ENCODE peak calls at places on chromosomes 3 and 15, in six cellular contexts. P, T, B, U, R and N are unnamed samples.

GRCh38 chr3:46867550-46867898 is 4.3 kb upstream of the MYL3 start:
- DNase-seq in R (no peak), B (no peak), P (peak; percentile 75), T (peak; percentile 33), U (no peak), N (no peak)

GRCh38 chr3:28682126-28682525 is 333.5 kb upstream of the AZI2 start:
- DNase-seq in U (no peak), P (no peak), T (no peak), B (no peak), R (no peak), N (no peak)

GRCh38 chr15:50791537-50791885 is 26.0 kb upstream of the SPPL2A start:
- DNase-seq in P (no peak), B (no peak), R (no peak), T (no peak), U (no peak), N (no peak)

GRCh38 chr3:100027321-100027720 is 87.0 kb downstream of the FILIP1L start:
- DNase-seq in B (no peak), U (no peak), T (no peak), P (no peak), R (no peak), N (no peak)

GRCh38 chr15:71103102-71103676 is 12.1 kb upstream of the THSD4 start:
- DNase-seq in R (peak; percentile 58), P (no peak), B (peak; percentile 28), T (no peak), U (peak; percentile 15), N (no peak)

GRCh38 chr3:190378240-190378891 is 9.6 kb upstream of the CLDN16 start:
- DNase-seq in U (no peak), P (peak; percentile 62), B (no peak), T (no peak), R (peak; percentile 59), N (no peak)

GRCh38 chr3:22377421-22377820 is 626.4 kb upstream of the ZNF385D start:
- DNase-seq in U (no peak), R (no peak), P (no peak), B (no peak), T (no peak), N (no peak)

GRCh38 chr3:18841422-18842343 is 306.6 kb upstream of the KCNH8 start:
- DNase-seq in B (no peak), R (no peak), T (no peak), U (no peak), P (no peak), N (no peak)

GRCh38 chr3:50078091-50078490 is 10.6 kb upstream of the RBM5 start:
- DNase-seq in U (no peak), R (no peak), B (no peak), T (no peak), P (no peak), N (no peak)

GRCh38 chr3:42276419-42277132 is 10.6 kb upstream of the CCK start:
- DNase-seq in R (no peak), P (no peak), U (no peak), T (no peak), B (no peak), N (no peak)

GRCh38 chr15:100686021-100686724 is 83.8 kb downstream of the ASB7 start:
- DNase-seq in P (no peak), B (no peak), T (no peak), U (no peak), R (no peak), N (no peak)

GRCh38 chr3:62981962-62982361 is 106.7 kb upstream of the CADPS start:
- DNase-seq in T (no peak), R (no peak), B (no peak), P (no peak), U (no peak), N (no peak)

GRCh38 chr3:193865879-193866480 is 270.0 kb upstream of the HES1 start:
- DNase-seq in T (no peak), P (no peak), R (no peak), B (no peak), U (no peak), N (no peak)

GRCh38 chr3:127726894-127727293 is 54.1 kb downstream of the ABTB1 start:
- DNase-seq in T (no peak), U (no peak), R (no peak), P (no peak), B (no peak), N (no peak)

GRCh38 chr3:179688847-179689246 is 36.0 kb downstream of the USP13 start:
- DNase-seq in B (no peak), R (no peak), U (no peak), T (no peak), P (no peak), N (no peak)

GRCh38 chr15:67383903-67384302 is 129.3 kb downstream of the IQCH start:
- DNase-seq in U (no peak), R (no peak), P (no peak), B (no peak), T (no peak), N (no peak)

GRCh38 chr3:132522353-132522752 is 74.7 kb upstream of the ACKR4 start:
- DNase-seq in U (no peak), B (no peak), P (no peak), T (no peak), R (no peak), N (no peak)

GRCh38 chr3:46110701-46111493 is 83.6 kb upstream of the XCR1 start:
- DNase-seq in B (no peak), R (peak; percentile 75), P (peak; percentile 32), U (no peak), T (no peak), N (no peak)

GRCh38 chr3:67239362-67239761 is 241.3 kb downstream of the KBTBD8 start:
- DNase-seq in U (no peak), P (no peak), T (no peak), B (no peak), R (no peak), N (no peak)

GRCh38 chr3:50655009-50655830 is 19.5 kb upstream of the DOCK3 start:
- DNase-seq in T (no peak), P (no peak), B (no peak), U (no peak), R (no peak), N (no peak)

GRCh38 chr15:67080900-67081431 is 15.6 kb downstream of the SMAD3 start:
- DNase-seq in U (no peak), P (peak; percentile 55), R (no peak), T (peak; percentile 67), B (no peak), N (no peak)

GRCh38 chr3:23994247-23994574 is 49.1 kb downstream of the NR1D2 start:
- DNase-seq in R (no peak), T (no peak), B (no peak), U (no peak), P (no peak), N (no peak)

GRCh38 chr15:67768592-67768991 is 56.7 kb upstream of the SKOR1 start:
- DNase-seq in U (no peak), B (no peak), T (no peak), P (no peak), R (no peak), N (no peak)

DNA sequence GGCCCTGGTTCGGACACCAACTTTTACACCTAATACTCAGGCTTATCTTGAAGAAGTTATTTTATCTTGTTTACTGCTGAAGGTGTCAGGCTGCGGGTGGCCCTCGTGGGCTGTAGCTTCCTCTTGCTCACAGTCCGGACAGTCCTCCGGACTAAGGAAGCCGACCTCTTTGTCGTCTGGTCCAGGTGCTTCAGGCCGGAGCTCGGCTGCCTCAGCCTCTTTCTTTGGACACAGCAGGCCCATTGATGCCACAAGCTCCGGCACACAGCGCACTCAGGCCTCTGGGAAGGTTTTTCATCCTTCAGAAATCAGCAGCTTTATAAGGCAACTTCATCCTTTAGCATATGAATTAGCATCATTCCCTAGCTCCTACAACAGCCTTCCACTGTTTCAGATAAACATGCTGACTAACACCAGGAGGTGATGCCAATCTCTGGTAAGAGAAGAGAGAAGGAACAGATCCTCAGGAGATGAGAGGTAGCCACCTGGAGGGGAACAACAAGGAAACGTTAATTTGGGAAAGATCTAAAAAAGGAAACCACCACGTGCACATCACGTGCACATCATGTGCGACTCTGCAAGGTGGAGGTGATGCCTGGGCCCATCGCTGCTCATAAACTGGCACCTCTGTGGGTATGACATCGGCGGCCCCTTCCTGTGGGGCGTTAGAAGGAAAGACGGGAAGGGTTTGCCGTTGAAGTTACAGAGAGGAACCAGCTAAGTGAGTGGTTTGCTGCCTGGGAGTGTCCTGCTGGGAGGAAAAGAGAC is 4.4 kb upstream of the CHAC1 start:
- DNase-seq in P (no peak), U (no peak), T (no peak), R (no peak), B (no peak), N (no peak)
- TF ChIP-seq CTCF in P (no peak), U (no peak), T (no peak), R (no peak), B (no peak), N (no peak)

DNA sequence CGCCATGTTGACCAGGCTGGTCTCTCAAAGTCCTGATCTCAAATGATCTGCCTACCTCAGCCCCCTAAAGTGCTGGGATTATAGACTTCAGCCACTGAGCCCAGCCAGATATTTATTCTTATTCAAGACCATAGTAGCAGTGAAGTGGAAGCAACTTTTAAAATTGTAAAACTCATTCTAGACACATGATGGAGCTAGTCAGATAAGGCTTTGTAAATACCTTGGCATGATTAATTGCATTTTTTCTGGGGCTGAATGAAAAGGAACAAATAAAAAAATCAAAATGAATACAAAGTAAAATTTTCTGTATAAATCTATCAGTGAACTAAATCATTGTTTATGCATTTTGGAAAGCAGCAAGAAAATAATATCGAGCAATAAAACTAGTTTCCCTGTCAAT is 4.1 kb upstream of the MYO1E start:
- DNase-seq in R (no peak), T (no peak), B (no peak), U (no peak), P (no peak), N (no peak)
- TF ChIP-seq CTCF in R (peak; percentile 32), T (no peak), B (no peak), U (no peak), P (no peak), N (no peak)

DNA sequence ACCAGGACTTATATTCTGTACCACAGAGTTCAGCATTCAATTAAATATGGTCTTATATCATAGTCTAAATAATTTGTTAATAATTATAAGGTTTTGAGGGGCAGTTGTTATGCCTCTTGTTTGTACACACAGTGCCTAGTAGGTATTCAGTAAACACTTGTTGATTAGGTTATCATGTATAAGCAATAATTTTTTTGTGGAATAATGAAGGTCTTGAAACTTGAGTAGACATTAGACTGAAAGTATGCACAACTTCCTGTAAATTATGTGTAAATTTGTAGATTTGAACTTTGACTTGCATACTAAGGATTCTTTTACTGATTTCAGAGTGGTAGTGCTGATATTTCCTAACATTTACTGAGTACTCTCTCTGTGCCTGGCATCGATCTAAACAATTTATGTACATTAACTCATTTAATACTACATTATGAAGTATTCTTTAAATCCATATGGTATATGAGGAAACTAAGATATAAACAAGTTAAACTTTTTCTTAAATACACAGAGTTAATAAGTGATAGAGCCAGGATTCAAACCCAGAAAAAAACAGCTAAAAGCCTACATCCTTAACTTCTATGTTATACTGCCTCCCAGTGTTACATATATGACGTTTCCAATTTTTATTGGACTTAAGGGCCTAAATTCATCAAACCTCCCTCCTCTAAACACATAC is 65.1 kb downstream of the GLCE start:
- DNase-seq in B (no peak), U (peak; percentile 49), R (peak; percentile 13), P (no peak), T (no peak), N (no peak)
- TF ChIP-seq CTCF in B (no peak), U (peak; percentile 71), R (peak; percentile 12), P (no peak), T (peak; percentile 30), N (no peak)

DNA sequence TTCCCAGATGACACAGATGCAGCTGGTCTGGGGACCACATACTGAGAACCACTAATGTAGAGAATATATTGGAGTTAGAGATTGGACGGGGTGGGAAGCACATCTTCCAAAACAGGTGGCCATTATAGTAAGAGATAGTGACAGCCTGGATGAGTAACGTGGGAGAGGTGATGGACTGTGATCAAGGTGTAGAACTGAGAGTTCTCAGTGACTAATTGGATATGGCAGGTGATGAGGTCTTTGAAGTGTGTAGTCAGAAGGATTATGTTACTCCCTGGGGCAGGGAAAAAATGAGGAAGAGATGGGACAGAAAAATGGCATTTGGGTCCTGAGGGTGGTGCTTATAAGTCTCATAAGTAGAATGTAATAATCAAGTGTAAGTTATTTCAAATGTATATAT is 66.6 kb downstream of the KCNMB2 start:
- DNase-seq in B (no peak), P (no peak), U (no peak), R (no peak), T (no peak), N (no peak)
- TF ChIP-seq CTCF in B (no peak), P (no peak), U (no peak), R (no peak), T (no peak), N (no peak)